ENCODE peak calls at places on chromosomes 7 and 10, in nine cellular contexts. T, Y, X, G, U, V, W, H and E are unnamed samples.

GRCh38 chr7:112982441-112983063 is 104.1 kb downstream of the GPR85 start:
- DNase-seq in W (no peak), X (no peak), T (no peak), V (no peak), G (no peak), Y (no peak), U (no peak), H (no peak), E (no peak)

GRCh38 chr10:102673961-102674511 is 29.8 kb downstream of the TRIM8 start:
- DNase-seq in G (no peak), V (no peak), W (no peak), X (no peak), H (peak), T (peak), U (peak), Y (peak), E (peak)

GRCh38 chr7:6460303-6460702 is 12.5 kb upstream of the DAGLB start:
- DNase-seq in H (no peak), G (no peak), T (peak), Y (no peak), V (no peak), W (no peak), X (no peak), U (no peak), E (no peak)

GRCh38 chr7:70317356-70317755 is 719.1 kb downstream of the AUTS2 start:
- DNase-seq in Y (no peak), V (no peak), G (peak), U (no peak), T (no peak), W (no peak), X (no peak), H (no peak), E (no peak)

GRCh38 chr7:67723591-67723990 is 727.0 kb downstream of the TYW1 start:
- DNase-seq in V (no peak), X (no peak), Y (no peak), U (no peak), G (no peak), H (no peak), T (no peak), W (no peak), E (no peak)

GRCh38 chr7:120014920-120015465 is 258.0 kb upstream of the KCND2 start:
- DNase-seq in V (no peak), U (no peak), X (no peak), Y (no peak), G (no peak), H (no peak), T (no peak), W (no peak), E (no peak)

GRCh38 chr7:73341877-73342276 is 13.9 kb downstream of the FKBP6 start:
- DNase-seq in U (no peak), V (no peak), W (no peak), Y (no peak), H (peak), G (peak), T (no peak), X (no peak), E (no peak)

GRCh38 chr10:53487019-53487983 is 714.7 kb upstream of the MBL2 start:
- DNase-seq in G (no peak), X (no peak), U (peak), T (no peak), V (no peak), Y (no peak), H (no peak), W (no peak), E (no peak)

GRCh38 chr7:155710035-155710434 is 65.6 kb downstream of the RBM33 start:
- DNase-seq in T (no peak), X (no peak), U (no peak), W (no peak), G (no peak), H (no peak), V (no peak), Y (no peak), E (no peak)

GRCh38 chr10:108567899-108568752 is 1355.2 kb downstream of the XPNPEP1 start:
- DNase-seq in G (no peak), U (no peak), V (no peak), T (no peak), X (no peak), H (no peak), Y (no peak), W (no peak), E (no peak)

DNA sequence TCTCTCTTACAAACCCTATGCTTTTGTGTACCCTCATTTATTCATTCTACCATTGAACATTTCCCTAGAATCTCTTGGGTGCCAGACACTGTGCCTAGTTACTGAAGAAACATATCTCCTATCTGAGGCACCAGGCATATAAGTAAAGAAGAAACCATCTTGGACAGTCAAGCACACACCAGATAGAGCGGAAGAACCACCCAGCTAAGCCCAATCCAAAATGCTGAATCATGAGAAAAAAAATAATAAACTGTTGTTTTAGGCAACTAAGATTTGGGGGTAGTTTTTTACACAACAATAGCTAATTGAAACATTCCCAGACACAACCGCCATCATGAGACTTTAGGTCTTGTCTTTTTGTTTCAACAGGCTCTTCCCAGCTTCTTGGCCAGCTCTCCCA is 102.3 kb upstream of the TCF7L2 start:
- DNase-seq in X (no peak), U (no peak), Y (no peak), V (no peak), T (no peak), G (no peak), H (no peak), W (no peak), E (no peak)
- H3K27ac ChIP-seq in X (no peak), U (no peak), Y (no peak), V (no peak), T (no peak), G (no peak), H (no peak), W (no peak), E (no peak)

DNA sequence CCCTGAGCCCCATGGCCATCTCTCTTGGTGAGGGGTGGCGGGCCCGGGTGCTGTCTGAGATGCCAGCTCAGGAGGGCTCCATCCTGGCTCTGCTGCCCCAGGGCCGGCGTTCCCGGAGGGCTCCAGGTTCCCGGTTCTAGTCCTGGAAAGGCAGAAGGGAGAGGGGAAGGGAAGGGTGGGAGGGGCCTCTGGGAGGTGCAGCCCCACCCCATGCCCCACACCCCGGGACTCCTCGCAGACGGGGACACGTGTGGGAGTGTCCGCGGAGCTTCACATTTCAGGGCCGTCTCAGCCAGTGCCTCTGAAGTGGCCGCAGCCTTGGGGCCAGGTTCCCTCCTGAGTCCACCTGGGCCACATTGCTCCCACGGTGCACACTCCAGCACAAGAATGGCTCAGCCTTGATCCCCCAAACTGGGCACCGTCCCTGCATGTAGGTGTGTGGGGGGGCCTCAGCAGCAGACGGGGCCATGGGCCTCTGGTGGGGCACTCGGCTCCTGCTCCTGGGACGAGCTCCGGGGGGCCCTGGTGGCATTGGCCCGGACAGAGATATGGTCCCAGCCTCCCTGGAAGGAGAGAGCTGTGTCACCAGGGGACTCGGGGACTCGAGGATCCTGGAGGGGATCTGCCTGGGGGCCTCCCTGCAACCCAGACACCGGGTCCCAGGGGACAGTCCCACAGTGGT is 5.8 kb downstream of the BHLHA15 start:
- DNase-seq in U (peak), W (peak), G (no peak), X (no peak), V (no peak), H (no peak), T (no peak), Y (no peak), E (no peak)
- TF ChIP-seq POLR2A in U (no peak), W (no peak), G (no peak), X (no peak), V (no peak), H (no peak), T (no peak), Y (no peak), E (no peak)

DNA sequence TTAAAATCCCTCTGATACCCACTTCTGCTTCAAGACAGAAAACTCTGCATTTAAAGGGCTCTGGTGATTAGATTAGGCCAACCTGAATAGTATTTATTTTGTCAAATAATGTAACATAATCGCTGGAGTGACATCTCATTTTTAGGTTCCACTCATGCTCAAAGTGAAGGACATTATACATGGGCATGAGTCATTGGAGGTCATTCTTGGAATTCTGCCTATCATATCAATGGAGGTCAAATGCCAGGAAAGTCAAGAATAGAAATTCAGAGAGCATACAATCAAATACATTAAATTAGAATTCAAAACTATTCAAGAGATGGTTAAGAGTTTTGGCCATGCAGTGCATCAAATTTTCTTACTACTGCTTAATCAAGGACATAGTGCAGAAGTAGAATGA is 50.8 kb upstream of the PRSS1 start:
- DNase-seq in X (no peak), W (no peak), G (no peak), V (no peak), T (no peak), Y (no peak), H (no peak), U (no peak), E (no peak)
- TF ChIP-seq EP300 in X (no peak), W (no peak), G (no peak), V (no peak), T (no peak), Y (no peak), H (no peak), U (no peak), E (no peak)

DNA sequence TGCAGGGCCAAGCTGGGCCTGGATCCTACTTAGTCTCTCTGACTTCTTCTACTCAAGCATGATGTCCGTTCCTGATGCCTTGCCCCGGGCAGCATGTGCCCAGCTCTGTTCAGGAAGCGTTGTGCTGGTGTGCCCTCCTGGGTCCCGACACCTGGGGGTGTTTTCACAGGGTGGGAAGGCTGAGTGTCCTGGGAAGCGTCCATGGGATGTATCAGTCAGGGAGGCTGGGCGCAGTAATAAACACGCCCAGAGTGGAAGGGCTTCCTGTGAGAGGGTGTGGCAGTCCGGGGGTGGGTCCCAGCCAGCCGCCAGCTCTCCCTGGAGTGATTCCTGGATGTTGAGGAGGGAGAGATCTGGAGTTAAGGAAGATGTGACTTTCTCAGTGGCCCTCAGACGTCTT is 29.0 kb downstream of the FOXK1 start:
- DNase-seq in W (no peak), T (no peak), V (no peak), U (no peak), Y (no peak), X (no peak), H (no peak), G (no peak), E (no peak)
- H3K27ac ChIP-seq in W (peak), T (no peak), V (no peak), U (no peak), Y (no peak), X (peak), H (no peak), G (peak), E (no peak)